ENCODE peak calls at places on chromosomes 6 and 20, in six cellular contexts. P is ovary, Q is mammary epithelial cell, H is stomach, Y is GM20000, S is neural crest cell. G is an unnamed sample.

GRCh38 chr20:4488407-4489339 is 233.0 kb upstream of the PRND start:
- DNase-seq in S (no peak), Q (peak), P (no peak), H (no peak), Y (no peak), G (no peak)

GRCh38 chr20:41030536-41031242 is 2.1 kb downstream of the TOP1 start:
- DNase-seq in H (no peak), Q (peak), Y (no peak), P (no peak), S (no peak), G (no peak)

GRCh38 chr6:46509981-46510510 is 18.8 kb upstream of the RCAN2 start:
- DNase-seq in H (no peak), S (no peak), Q (no peak), Y (no peak), P (no peak), G (no peak)

GRCh38 chr6:52739627-52740026 is 23.6 kb downstream of the GSTA2 start:
- DNase-seq in S (no peak), Q (no peak), P (no peak), H (no peak), Y (no peak), G (no peak)

GRCh38 chr20:8148501-8148900 is 16.4 kb downstream of the PLCB1 start:
- DNase-seq in Y (no peak), P (no peak), Q (peak), S (no peak), H (no peak), G (no peak)

GRCh38 chr20:38286586-38287502 is 17.1 kb upstream of the BPI start:
- DNase-seq in Y (no peak), Q (no peak), S (peak), P (no peak), H (no peak), G (no peak)

GRCh38 chr6:25697537-25698340 is 45.7 kb downstream of the SCGN start:
- DNase-seq in P (no peak), Q (peak), H (no peak), Y (no peak), S (no peak), G (no peak)

GRCh38 chr6:166879594-166879993 is 76.8 kb downstream of the RNASET2 start:
- DNase-seq in Q (no peak), H (no peak), S (no peak), Y (no peak), P (no peak), G (no peak)

GRCh38 chr20:21514553-21515251 is 838 bp upstream of the NKX2-2 start:
- DNase-seq in Y (peak), H (no peak), S (no peak), P (no peak), Q (no peak), G (no peak)

GRCh38 chr6:126447367-126447766 is 107.5 kb downstream of the CENPW start:
- DNase-seq in H (no peak), P (no peak), Q (no peak), Y (no peak), S (no peak), G (no peak)

DNA sequence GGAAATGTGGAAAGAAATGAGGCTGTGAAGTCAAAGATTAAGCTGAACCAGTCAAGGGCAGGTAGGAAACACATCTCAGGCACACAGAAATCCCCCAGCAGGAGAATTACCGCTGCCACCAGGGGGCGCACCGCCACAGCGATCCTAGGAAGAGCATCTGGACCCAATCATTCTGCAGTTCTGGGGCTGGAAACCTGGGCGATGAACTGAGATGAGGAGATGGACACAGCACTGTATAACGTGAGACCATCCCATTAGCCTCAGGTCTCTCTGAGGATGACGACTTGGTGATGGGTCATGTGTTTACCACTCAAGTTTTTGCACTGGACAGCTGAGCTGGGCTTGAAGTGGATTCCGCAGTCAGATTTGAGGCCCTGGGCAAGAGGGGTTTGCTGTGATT is 6.4 kb upstream of the SLC24A3 start:
- DNase-seq in Q (peak), S (peak), P (peak), Y (peak), H (peak), G (peak)
- TF ChIP-seq CTCF in Q (peak), S (peak), P (peak), Y (peak), H (peak), G (peak)

GRCh38 chr6:1757133-1757532 is 147.4 kb downstream of the FOXC1 start:
- DNase-seq in Y (no peak), S (no peak), H (no peak), Q (peak), P (no peak), G (no peak)

GRCh38 chr6:1760876-1761275 is 151.2 kb downstream of the FOXC1 start:
- DNase-seq in P (no peak), Q (no peak), H (no peak), S (no peak), Y (no peak), G (no peak)

GRCh38 chr6:1759877-1760276 is 150.2 kb downstream of the FOXC1 start:
- DNase-seq in H (no peak), Q (no peak), S (no peak), Y (no peak), P (no peak), G (no peak)

GRCh38 chr6:1756472-1757129 is 146.9 kb downstream of the FOXC1 start:
- DNase-seq in H (no peak), Y (no peak), S (no peak), P (no peak), Q (peak), G (no peak)

DNA sequence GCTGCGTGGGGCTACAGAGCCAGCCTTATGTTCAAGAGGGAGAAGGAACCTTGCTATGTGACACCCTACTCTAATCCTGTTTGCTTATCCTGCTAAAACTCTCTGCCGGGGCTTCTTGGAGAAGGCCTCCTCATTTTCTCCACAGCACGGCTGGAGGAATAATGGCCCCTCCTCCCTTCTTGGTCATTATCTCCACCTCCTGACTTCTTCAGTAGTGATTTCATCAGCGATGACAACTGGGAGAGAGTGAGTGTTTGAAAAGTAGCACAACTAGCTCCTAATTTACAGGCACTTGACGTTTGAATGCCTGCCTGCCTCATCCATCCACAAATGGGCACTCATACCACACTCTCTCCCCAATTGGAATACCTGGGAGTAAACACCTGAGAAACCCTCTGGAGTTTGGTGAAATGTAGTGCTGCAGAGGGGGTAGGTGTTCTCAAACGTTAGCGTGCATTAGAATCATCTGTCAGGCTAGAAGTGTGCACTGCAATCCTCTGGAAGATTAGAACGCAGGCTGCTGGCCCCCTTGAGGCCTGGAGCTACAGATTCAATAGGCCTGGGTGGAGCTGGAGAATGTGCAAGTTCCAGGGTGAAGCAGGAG is 148.5 kb downstream of the FOXC1 start:
- DNase-seq in H (no peak), Y (no peak), S (no peak), P (no peak), Q (no peak), G (no peak)
- TF ChIP-seq CTCF in H (no peak), Y (no peak), S (no peak), P (no peak), Q (no peak), G (no peak)

DNA sequence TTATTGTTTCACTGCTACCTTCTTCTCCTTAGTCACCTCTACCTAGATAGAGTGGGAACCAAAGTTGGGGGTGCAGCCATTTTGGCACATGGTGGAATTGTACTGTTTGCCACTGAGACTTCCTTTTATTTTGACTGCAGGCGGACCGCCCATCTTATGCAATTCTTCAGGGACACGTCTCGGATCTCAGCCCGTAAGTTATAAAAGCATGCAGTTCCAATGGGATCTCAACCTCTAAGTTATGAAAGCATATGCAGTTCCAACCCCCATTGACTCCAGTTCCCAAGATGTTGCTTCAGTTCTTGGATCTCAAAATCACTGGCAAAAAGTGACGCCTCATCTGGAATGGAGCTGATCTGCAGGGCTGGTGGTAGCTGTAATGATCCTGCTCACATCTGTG is 41.2 kb upstream of the CDH4 start:
- DNase-seq in Q (no peak), Y (no peak), S (no peak), P (no peak), H (no peak), G (no peak)
- TF ChIP-seq CTCF in Q (no peak), Y (no peak), S (no peak), P (no peak), H (no peak), G (no peak)

GRCh38 chr20:12660918-12661317 is 347.9 kb upstream of the SPTLC3 start:
- DNase-seq in H (no peak), S (peak), Y (no peak), P (no peak), Q (peak), G (no peak)
- TF ChIP-seq CTCF in H (no peak), S (peak), Y (no peak), P (no peak), Q (peak), G (no peak)

DNA sequence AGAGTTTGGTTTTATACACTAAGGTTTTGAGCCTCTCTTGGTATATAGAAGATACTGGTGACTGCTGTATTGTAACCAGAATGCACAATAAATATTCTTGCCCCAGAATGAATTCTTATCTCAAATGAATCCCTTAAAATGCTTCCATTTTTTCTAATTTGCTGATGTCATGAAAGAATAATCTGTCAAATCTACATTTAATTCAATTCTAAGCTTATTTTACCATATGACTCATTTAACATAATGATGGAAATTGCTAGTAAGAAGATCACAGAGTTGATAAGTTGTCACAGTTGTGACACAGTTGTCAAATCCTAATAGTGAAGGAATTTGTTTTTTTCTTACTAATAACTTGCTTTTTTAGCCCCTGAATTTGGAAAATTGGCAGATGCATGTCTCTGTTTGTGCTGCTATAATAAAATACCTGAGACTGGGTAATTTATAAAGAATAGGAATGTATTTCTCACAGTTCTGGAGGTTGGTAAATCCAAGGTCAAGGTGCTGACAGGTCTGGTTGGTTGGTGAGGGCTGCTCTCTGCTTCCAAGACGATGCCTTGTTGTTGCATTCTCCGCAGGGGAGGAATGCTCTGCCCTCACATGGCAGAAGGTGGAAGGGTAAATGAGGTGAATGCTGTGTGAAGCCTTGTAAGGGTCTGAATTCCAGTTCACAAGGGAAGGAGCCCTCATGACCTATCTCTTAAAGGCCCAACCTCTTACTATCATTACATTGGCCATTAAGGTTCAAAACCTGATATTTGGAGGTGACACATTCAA is 4.7 kb downstream of the ECT2L start:
- DNase-seq in H (no peak), Q (no peak), S (no peak), P (no peak), Y (no peak), G (no peak)
- TF ChIP-seq CTCF in H (no peak), Q (no peak), S (no peak), P (no peak), Y (no peak), G (no peak)

GRCh38 chr20:11098888-11099287 is 425.1 kb upstream of the JAG1 start:
- DNase-seq in H (no peak), S (no peak), Q (peak), P (no peak), Y (no peak), G (no peak)
- TF ChIP-seq CTCF in H (no peak), S (no peak), Q (peak), P (no peak), Y (no peak), G (no peak)

G was measured in mucosa of descending colon.